ENCODE peak calls at places on chromosomes 2 and 18, in six cellular contexts. W is neural crest cell; I is GOT3; O is left colon; D is activated CD4-positive, alpha-beta T cell treated with anti-CD3 and anti-CD28 coated beads, Interleukin-2, amount 10 ng/mL, durations not matched to agents 24 days and 14 days; F is AG08396. J is an unnamed sample.

GRCh38 chr2:112712903-112713584 is 7.8 kb upstream of the NT5DC4 start:
- DNase-seq in W (no peak), D (peak; percentile 76), F (no peak), O (no peak), I (no peak), J (no peak)

GRCh38 chr2:31244101-31244500 is 10.1 kb downstream of the EHD3 start:
- DNase-seq in D (no peak), F (no peak), O (no peak), W (no peak), I (no peak), J (no peak)

GRCh38 chr2:75098856-75099255 is 100.5 kb downstream of the TACR1 start:
- DNase-seq in O (no peak), I (no peak), D (peak; percentile 44), W (no peak), F (peak; percentile 28), J (peak; percentile 44)

GRCh38 chr2:158923180-158923594 is 45.3 kb upstream of the TANC1 start:
- DNase-seq in O (no peak), D (no peak), I (peak; percentile 4), F (no peak), W (no peak), J (no peak)

GRCh38 chr18:74760436-74760835 is 162.8 kb downstream of the ZNF407 start:
- DNase-seq in W (no peak), F (no peak), I (no peak), D (no peak), O (no peak), J (no peak)

GRCh38 chr18:60232541-60232940 is 140.0 kb downstream of the MC4R start:
- DNase-seq in D (no peak), F (no peak), W (no peak), I (no peak), O (no peak), J (no peak)

GRCh38 chr2:232336956-232337700 is 41.4 kb upstream of the ALPP start:
- DNase-seq in I (no peak), O (no peak), D (no peak), W (no peak), F (no peak), J (no peak)

GRCh38 chr2:98794214-98794810 is 63.4 kb upstream of the MGAT4A start:
- DNase-seq in I (no peak), O (no peak), F (no peak), W (no peak), D (no peak), J (no peak)

GRCh38 chr2:197144183-197144582 is 166.4 kb downstream of the ANKRD44 start:
- DNase-seq in D (no peak), O (no peak), F (no peak), W (no peak), I (no peak), J (no peak)

GRCh38 chr2:73907840-73908452 is 15.1 kb downstream of the ACTG2 start:
- DNase-seq in I (no peak), W (no peak), O (peak; percentile 42), D (peak; percentile 83), F (no peak), J (no peak)

GRCh38 chr2:119795309-119796303 is 35.9 kb downstream of the PTPN4 start:
- DNase-seq in D (no peak), F (no peak), O (no peak), W (no peak), I (no peak), J (no peak)

GRCh38 chr2:160222546-160223281 is 22.6 kb upstream of the ITGB6 start:
- DNase-seq in D (no peak), I (no peak), F (no peak), O (no peak), W (no peak), J (no peak)

GRCh38 chr2:62540786-62541168 is 34.8 kb upstream of the TMEM17 start:
- DNase-seq in W (no peak), O (no peak), F (no peak), I (no peak), D (no peak), J (no peak)